ENCODE peak calls at places on chromosome 19, in five cellular contexts. N is heart right ventricle, T is ascending aorta, Y is neural progenitor cell, R is coronary artery. V is an unnamed sample.

GRCh38 chr19:42152876-42153275 is 20.6 kb upstream of the POU2F2 start:
- DNase-seq in N (no peak), T (no peak), Y (no peak), R (no peak), V (no peak)

GRCh38 chr19:19849056-19849455 is 16.6 kb upstream of the ZNF253 start:
- DNase-seq in N (no peak), T (no peak), Y (no peak), R (no peak), V (no peak)

GRCh38 chr19:16856091-16856490 is 26.9 kb downstream of the SIN3B start:
- DNase-seq in N (no peak), T (no peak), Y (no peak), R (no peak), V (no peak)

GRCh38 chr19:50838239-50838638 is 4.9 kb upstream of the KLK15 start:
- DNase-seq in N (no peak), T (no peak), Y (peak), R (no peak), V (no peak)

GRCh38 chr19:42427313-42427712 is at the start of gene LIPE:
- DNase-seq in N (no peak), T (no peak), Y (no peak), R (no peak), V (no peak)

GRCh38 chr19:2353159-2353894 is 6.7 kb upstream of the TMPRSS9 start:
- DNase-seq in N (no peak), T (no peak), Y (no peak), R (no peak), V (peak)

GRCh38 chr19:58572818-58573657 is at the start of gene MZF1:
- DNase-seq in N (peak), T (peak), Y (peak), R (peak), V (peak)

GRCh38 chr19:13087795-13088537 is 14.7 kb downstream of the LYL1 start:
- DNase-seq in N (no peak), T (no peak), Y (no peak), R (no peak), V (no peak)

GRCh38 chr19:20278342-20278741 is 111.3 kb downstream of the ZNF486 start:
- DNase-seq in N (no peak), T (no peak), Y (peak), R (no peak), V (no peak)

GRCh38 chr19:5865772-5866171 is 4.6 kb downstream of the FUT5 start:
- DNase-seq in N (no peak), T (no peak), Y (no peak), R (no peak), V (no peak)

GRCh38 chr19:45440873-45441654 is 17.3 kb upstream of the ERCC1 start:
- DNase-seq in N (no peak), T (no peak), Y (peak), R (no peak), V (no peak)

GRCh38 chr19:5094768-5095567 is 126.1 kb downstream of the KDM4B start:
- DNase-seq in N (no peak), T (no peak), Y (no peak), R (no peak), V (no peak)

GRCh38 chr19:32453736-32454135 is 48.2 kb downstream of the DPY19L3 start:
- DNase-seq in N (no peak), T (no peak), Y (no peak), R (no peak), V (no peak)

GRCh38 chr19:2123682-2124387 is 27.1 kb downstream of the IZUMO4 start:
- DNase-seq in N (no peak), T (no peak), Y (peak), R (no peak), V (no peak)

GRCh38 chr19:10155834-10156233 is 36.1 kb upstream of the EIF3G start:
- DNase-seq in N (no peak), T (no peak), Y (no peak), R (no peak), V (no peak)

GRCh38 chr19:33355535-33355934 is 18.0 kb upstream of the CEBPG start:
- DNase-seq in N (no peak), T (no peak), Y (no peak), R (no peak), V (no peak)

DNA sequence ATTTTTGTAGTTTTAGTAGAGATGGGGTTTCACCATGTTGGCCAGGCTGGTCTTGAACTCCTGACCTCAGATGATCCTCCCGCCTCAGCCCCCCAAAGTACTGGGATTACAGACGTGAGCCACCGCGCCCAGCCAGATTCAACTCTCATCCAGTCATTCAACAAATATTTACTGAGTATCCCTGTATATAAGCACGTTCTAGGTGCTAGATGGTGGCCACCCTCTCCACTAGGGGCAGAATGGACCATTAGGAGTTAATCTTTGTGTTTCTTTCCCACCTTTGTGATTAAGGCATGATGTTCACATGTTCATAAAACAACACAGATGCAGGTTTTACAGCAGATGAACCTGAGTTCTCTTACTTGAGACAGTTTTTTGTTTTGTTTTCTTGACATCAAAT is 7.3 kb downstream of the SHKBP1 start:
- DNase-seq in N (no peak), T (no peak), Y (no peak), R (no peak), V (no peak)
- TF ChIP-seq CTCF in N (no peak), T (no peak), Y (peak), R (no peak), V (no peak)

GRCh38 chr19:29467824-29468401 is 57.9 kb upstream of the VSTM2B start:
- DNase-seq in N (no peak), T (no peak), Y (peak), R (no peak), V (no peak)
- TF ChIP-seq CTCF in N (peak), T (no peak), Y (peak), R (no peak), V (no peak)

DNA sequence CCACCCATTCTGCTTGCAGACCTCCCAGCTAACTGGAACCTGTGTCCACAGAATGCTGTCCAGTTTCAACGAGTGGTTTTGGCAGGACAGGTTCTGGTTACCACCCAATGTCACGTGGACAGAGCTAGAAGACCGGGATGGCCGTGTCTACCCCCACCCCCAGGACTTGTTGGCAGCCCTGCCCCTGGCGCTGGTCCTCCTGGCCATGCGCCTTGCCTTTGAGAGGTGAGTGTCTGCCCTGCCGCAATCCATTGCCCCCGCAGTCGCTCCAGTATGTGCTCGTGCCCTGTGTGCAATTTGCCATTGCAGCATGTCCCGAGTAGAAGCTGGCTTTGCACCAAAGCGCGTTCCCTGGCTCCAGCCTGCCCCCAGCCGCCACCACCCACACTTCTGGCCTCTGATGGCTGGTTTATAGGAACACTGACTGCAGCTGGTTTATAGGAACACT is 41.9 kb downstream of the CERS4 start:
- DNase-seq in N (peak), T (no peak), Y (no peak), R (peak), V (no peak)
- TF ChIP-seq CTCF in N (peak), T (no peak), Y (no peak), R (no peak), V (no peak)

DNA sequence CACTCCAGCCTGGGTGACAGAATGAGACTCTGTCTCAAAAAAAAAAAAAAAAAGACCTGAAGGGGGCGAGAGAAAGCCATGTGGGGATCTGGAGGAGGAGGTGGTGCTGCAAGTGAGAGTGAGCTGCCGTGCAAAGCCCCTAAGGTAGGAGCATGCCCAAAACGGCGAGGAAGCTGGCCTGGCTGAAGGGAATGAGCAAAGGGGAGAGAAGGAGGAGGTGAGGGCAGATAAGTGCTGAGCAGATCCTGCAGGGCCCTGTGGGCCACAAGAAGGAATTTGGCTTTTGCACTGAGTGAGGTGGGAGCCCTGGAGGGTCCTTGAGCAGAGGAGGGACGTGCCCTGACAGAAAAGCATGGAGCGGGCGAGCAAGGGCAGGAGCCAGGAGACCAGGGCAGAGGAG is 19.4 kb upstream of the ADGRE5 start:
- DNase-seq in N (no peak), T (no peak), Y (peak), R (no peak), V (no peak)
- TF ChIP-seq CTCF in N (peak), T (peak), Y (peak), R (no peak), V (peak)

DNA sequence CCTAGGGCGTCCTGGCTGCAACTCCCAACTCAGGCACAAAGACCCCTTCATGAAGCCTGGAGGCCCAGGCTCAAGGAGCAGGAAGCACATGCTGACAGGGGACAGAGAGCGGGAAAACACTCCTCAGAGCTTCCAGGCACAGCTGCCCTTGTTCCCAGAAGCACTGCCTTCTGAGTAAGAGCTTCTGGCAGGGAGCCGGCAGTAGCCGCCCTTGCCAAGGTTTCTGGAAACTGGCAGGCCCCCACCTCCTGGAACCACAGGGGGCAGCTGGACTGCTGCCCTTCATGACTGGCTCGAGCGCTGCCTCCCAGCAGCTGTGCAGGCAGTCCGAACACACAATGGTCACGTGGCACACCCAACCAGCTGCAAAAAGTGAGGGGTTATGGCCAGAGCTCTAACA is 33.6 kb upstream of the EPHX3 start:
- DNase-seq in N (peak), T (peak), Y (no peak), R (peak), V (no peak)
- TF ChIP-seq CTCF in N (no peak), T (no peak), Y (no peak), R (no peak), V (no peak)

GRCh38 chr19:46698395-46699321 is 18.3 kb downstream of the PRKD2 start:
- DNase-seq in N (no peak), T (no peak), Y (no peak), R (no peak), V (no peak)

GRCh38 chr19:46693760-46694159 is 23.2 kb downstream of the PRKD2 start:
- DNase-seq in N (no peak), T (no peak), Y (no peak), R (no peak), V (no peak)

GRCh38 chr19:46696052-46696451 is 20.9 kb downstream of the PRKD2 start:
- DNase-seq in N (no peak), T (no peak), Y (no peak), R (no peak), V (no peak)

GRCh38 chr19:46700704-46701103 is 16.2 kb downstream of the PRKD2 start:
- DNase-seq in N (no peak), T (no peak), Y (no peak), R (no peak), V (no peak)

DNA sequence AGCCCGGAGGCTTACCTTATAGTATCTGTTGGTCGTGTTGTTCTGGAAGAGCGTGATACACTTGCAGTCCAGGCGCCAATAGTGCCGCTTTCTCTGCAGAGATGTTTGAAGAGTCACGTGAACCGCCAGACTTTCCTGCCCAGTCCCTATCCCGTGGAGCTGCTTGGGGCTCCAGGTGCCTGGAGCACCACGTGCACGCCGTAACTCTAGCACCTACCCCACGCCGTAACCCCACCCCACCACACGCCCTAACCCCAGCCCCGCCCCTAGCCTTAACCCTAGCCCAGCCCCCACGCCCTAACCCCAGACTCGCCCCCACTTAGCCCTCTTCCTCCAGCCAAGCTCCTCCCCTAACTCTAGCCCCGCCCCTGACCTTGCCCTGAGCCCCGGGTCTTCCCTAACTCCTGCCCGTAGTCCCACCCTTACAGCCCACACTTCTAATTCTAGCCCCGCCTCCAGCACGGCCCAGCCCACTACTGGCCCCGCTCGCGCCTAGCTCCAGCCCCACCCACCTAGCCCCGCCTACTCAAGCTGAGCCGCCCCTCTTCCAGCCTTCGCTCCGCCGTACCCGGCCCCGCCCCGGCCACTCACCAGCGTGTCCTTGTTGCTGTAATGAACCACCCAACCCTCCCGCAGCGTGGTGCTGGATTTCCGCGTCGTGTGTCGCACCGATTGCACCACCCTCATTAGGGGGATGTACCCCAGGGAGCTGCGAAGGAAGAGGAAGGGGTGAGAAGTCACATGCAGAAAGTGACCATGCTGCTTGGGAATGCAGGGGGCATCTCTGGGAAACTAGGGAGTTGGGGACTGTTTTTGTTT is 19.6 kb downstream of the PRKD2 start:
- DNase-seq in N (peak), T (no peak), Y (peak), R (peak), V (peak)
- TF ChIP-seq CTCF in N (no peak), T (no peak), Y (no peak), R (no peak), V (no peak)

GRCh38 chr19:55811340-55811739 is 20.5 kb downstream of the NLRP11 start:
- DNase-seq in N (no peak), T (no peak), Y (no peak), R (no peak), V (no peak)

GRCh38 chr19:55813906-55814305 is 17.9 kb downstream of the NLRP11 start:
- DNase-seq in N (no peak), T (no peak), Y (no peak), R (no peak), V (no peak)

GRCh38 chr19:55812449-55812848 is 19.4 kb downstream of the NLRP11 start:
- DNase-seq in N (no peak), T (no peak), Y (no peak), R (no peak), V (no peak)

GRCh38 chr19:55809381-55810058 is 22.3 kb downstream of the NLRP11 start:
- DNase-seq in N (peak), T (peak), Y (peak), R (no peak), V (peak)
- TF ChIP-seq CTCF in N (peak), T (no peak), Y (peak), R (no peak), V (no peak)

GRCh38 chr19:38182536-38183210 is 41.3 kb downstream of the DPF1 start:
- DNase-seq in N (no peak), T (no peak), Y (no peak), R (no peak), V (no peak)
- TF ChIP-seq CTCF in N (no peak), T (no peak), Y (no peak), R (no peak), V (no peak)

GRCh38 chr19:535017-535835 is 3.7 kb downstream of the CDC34 start:
- DNase-seq in N (no peak), T (no peak), Y (no peak), R (no peak), V (no peak)
- TF ChIP-seq CTCF in N (no peak), T (no peak), Y (no peak), R (no peak), V (no peak)

DNA sequence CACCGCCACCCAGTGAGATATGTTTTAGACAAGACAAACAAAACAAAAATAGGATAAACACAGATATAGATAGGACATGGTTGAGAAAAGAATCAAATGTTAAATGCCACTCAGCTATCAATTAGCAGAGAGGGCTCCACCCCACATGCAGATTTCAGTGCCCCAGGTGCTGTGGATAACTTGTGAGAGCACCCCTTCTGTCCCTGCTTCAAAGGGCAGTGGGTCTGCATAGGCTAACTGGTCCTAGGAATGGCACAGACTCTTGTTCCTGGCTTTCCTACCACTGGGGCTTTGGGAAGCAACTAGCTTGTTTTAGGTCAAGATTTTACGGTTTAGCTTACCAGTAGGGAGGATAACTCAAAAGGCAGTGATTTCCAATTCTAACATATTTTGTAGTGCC is 460.3 kb downstream of the TSHZ3 start:
- DNase-seq in N (no peak), T (no peak), Y (no peak), R (no peak), V (no peak)
- TF ChIP-seq CTCF in N (no peak), T (no peak), Y (no peak), R (no peak), V (no peak)